ENCODE peak calls at places on chromosomes 1 and 21, in eight cellular contexts. W, B, L, C, A, H, U and K are unnamed samples.

GRCh38 chr1:88897070-88897730 is 5.8 kb upstream of the GTF2B start:
- DNase-seq in W (no peak), B (no peak), L (no peak), C (no peak), A (no peak), H (no peak), U (no peak), K (no peak)

GRCh38 chr1:106944721-106945120 is 111.8 kb upstream of the PRMT6 start:
- DNase-seq in W (no peak), B (no peak), L (no peak), C (no peak), A (no peak), H (no peak), U (peak), K (peak)

GRCh38 chr1:61942856-61943255 is 200.6 kb downstream of the PATJ start:
- DNase-seq in W (no peak), B (no peak), L (no peak), C (no peak), A (no peak), H (no peak), U (no peak), K (no peak)

GRCh38 chr21:43193651-43194302 is 25.0 kb downstream of the CRYAA start:
- DNase-seq in W (no peak), B (peak), L (peak), C (peak), A (peak), H (no peak), U (no peak), K (peak)

GRCh38 chr21:46099476-46099875 is 1.6 kb downstream of the COL6A2 start:
- DNase-seq in W (peak), B (no peak), L (peak), C (peak), A (peak), H (peak), U (peak), K (peak)

GRCh38 chr1:6162773-6163172 is 17.3 kb downstream of the CHD5 start:
- DNase-seq in W (no peak), B (no peak), L (no peak), C (no peak), A (no peak), H (no peak), U (peak), K (no peak)

GRCh38 chr1:186828612-186829542 is at the start of gene PLA2G4A:
- DNase-seq in W (peak), B (peak), L (peak), C (no peak), A (peak), H (peak), U (peak), K (peak)

GRCh38 chr1:32321712-32322291 is 14.2 kb downstream of the MARCKSL1 start:
- DNase-seq in W (no peak), B (no peak), L (no peak), C (no peak), A (no peak), H (peak), U (no peak), K (no peak)

GRCh38 chr1:62832276-62832675 is 48.3 kb downstream of the ATG4C start:
- DNase-seq in W (no peak), B (no peak), L (no peak), C (no peak), A (no peak), H (no peak), U (peak), K (no peak)

GRCh38 chr21:33324311-33325221 is at the start of gene IFNAR1:
- DNase-seq in W (peak), B (peak), L (peak), C (peak), A (peak), H (peak), U (peak), K (peak)
- TF ChIP-seq CTCF in W (no peak), B (no peak), L (peak), C (no peak), A (no peak), H (no peak), U (no peak), K (no peak)

DNA sequence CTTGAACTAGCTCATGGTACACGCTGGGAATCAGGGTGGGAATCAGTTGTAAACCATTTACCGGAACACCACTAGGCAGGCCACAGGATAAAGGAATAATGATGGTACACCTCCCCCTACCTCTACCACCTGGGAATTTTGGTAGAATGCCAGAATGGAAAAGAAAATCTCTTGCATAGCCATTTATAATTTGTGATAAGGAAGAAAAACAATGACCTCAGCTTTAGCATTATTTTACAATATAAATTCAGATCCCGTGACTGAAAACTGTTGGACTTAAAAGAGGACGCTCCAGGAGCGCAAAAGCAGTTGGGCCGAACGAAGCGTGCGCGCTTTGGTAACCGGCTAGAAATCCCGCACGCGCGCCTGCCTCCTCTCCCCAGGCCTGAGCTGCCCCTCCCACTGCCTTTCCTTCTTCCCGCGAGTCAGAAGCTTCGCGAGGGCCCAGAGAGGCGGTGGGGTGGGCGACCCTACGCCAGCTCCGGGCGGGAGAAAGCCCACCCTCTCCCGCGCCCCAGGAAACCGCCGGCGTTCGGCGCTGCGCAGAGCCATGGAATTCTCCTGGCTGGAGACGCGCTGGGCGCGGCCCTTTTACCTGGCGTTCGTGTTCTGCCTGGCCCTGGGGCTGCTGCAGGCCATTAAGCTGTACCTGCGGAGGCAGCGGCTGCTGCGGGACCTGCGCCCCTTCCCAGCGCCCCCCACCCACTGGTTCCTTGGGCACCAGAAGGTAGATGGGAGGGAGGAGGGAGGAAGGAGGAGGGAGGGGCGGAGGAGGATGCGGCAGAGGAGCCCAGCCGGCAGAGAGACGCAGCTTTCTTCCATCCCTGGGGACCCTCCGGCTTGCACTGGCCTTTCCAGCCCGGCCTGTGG is at the start of gene CYP4X1:
- DNase-seq in W (no peak), B (peak), L (no peak), C (no peak), A (peak), H (peak), U (peak), K (peak)
- H3K4me3 ChIP-seq in W (peak), B (no peak), L (peak), C (peak), A (peak), H (no peak), U (peak), K (no peak)

GRCh38 chr1:38502772-38503171 is 356.8 kb downstream of the RRAGC start:
- DNase-seq in W (no peak), B (peak), L (no peak), C (no peak), A (no peak), H (no peak), U (peak), K (no peak)
- TF ChIP-seq CTCF in W (no peak), B (no peak), L (no peak), C (no peak), A (no peak), H (no peak), U (peak), K (no peak)

DNA sequence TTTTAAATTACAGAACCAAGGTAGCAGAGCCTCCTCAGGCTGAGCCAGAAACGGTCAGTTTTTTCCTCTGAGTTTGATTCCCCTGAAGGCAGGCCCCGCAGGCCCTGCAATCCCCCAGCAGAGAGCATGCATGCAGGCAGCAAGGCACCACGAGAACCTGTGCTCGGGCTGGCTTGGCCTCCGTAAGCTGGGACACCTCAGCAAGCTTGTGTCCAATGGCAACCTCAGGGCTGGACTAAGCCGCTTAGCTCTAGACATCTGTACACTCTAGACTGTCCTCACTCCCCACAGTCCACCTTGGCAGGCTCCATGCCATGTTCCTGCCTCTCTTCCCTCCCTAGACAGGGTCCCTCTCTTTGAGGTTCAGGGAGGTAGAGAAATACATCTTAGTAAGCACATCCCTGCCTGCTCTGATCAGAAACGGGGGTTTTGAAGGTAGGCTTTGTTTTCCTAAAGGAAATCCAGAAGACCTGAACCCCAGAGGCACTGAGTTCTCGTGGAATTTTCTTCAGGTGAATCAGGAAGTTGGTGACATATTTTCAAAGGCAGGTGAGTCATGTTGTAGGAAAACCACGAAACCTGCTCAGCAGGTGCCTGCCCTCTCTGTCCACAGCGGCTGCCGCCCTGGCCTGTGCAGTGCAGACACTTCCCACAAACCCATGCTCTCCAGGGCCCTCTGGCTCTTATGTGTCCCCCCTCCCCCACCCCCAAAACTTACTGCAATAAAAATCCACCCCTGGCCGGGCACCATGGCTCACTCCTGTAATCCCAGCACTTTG is 6.9 kb downstream of the TMEM63A start:
- DNase-seq in W (no peak), B (no peak), L (no peak), C (no peak), A (no peak), H (peak), U (no peak), K (no peak)
- H3K4me3 ChIP-seq in W (no peak), B (no peak), L (no peak), C (no peak), A (no peak), H (no peak), U (no peak), K (no peak)

GRCh38 chr1:196877964-196878363 is 9.9 kb upstream of the CFHR4 start:
- DNase-seq in W (no peak), B (peak), L (no peak), C (no peak), A (peak), H (no peak), U (peak), K (peak)
- TF ChIP-seq CTCF in W (no peak), B (no peak), L (no peak), C (no peak), A (no peak), H (no peak), U (no peak), K (no peak)

DNA sequence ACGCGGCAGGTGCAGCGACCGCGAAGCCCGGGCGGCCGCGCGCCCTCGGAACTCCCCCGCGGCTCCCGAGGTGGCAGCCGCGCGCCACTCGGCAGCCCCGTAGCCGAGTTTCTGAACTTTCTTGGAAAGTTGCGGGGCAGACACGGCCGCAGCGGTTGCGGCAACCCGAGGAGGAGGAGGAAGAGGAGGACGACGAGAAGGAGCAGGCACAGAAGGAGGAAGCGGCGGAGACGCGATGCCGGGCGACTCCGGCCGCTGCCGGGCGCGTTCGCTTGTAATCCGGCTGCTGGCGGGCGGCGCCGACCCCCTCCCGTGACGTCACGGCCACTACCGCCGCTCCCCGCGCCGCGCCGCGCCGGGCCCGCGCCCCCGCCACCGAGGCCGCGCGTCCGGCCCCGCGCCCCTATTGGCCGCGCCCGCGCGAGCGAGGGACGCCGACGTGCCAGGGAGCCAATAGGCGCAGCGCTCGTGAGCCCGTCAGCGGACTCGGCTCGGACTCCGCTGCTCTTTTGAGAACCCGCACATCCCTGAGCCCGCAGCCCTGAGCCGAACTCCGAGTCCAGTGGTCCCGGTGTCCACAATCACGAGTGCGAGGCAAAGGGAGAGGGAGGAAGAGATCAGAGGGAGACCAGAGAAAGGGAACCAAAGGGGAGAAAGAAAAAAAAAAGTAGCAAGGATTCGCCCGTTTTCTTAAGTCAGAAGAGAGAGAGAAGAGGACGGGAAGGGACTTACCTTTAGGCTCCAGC is 736 bp upstream of the BARHL2 start:
- DNase-seq in W (no peak), B (no peak), L (no peak), C (no peak), A (peak), H (peak), U (peak), K (peak)
- H3K4me3 ChIP-seq in W (no peak), B (no peak), L (peak), C (peak), A (peak), H (no peak), U (peak), K (peak)

GRCh38 chr1:54989968-54990810 is 8.5 kb upstream of the BSND start:
- DNase-seq in W (no peak), B (peak), L (no peak), C (no peak), A (peak), H (no peak), U (no peak), K (no peak)
- TF ChIP-seq CTCF in W (no peak), B (no peak), L (no peak), C (no peak), A (no peak), H (no peak), U (no peak), K (no peak)